ENCODE peak calls at places on chromosomes 7 and 10, in seven cellular contexts. I is IMR-90, E is H1, A is GM12878, S is SK-N-SH, D is HepG2, L is K562. G is an unnamed sample.
A peak's percentile ranks its signal among the peaks of the same experiment; 100 is the strongest.

GRCh38 chr10:9004736-9005135 is 950.2 kb downstream of the GATA3 start:
- DNase-seq in E (no peak), D (no peak), A (no peak), I (no peak), S (no peak), L (no peak), G (no peak)

GRCh38 chr10:14099885-14100284 is 230.8 kb downstream of the FRMD4A start:
- DNase-seq in A (no peak), E (no peak), S (no peak), L (no peak), I (no peak), D (no peak), G (no peak)

GRCh38 chr7:33392143-33392542 is 262.8 kb downstream of the BBS9 start:
- DNase-seq in D (no peak), S (no peak), A (no peak), E (no peak), I (no peak), L (no peak), G (no peak)

GRCh38 chr10:86211691-86212390 is 154.8 kb downstream of the GRID1 start:
- DNase-seq in E (no peak), S (no peak), L (no peak), D (no peak), A (no peak), I (no peak), G (no peak)

GRCh38 chr10:30447125-30447799 is 13.3 kb downstream of the MAP3K8 start:
- DNase-seq in L (no peak), A (no peak), D (no peak), I (peak; percentile 95), E (no peak), S (no peak), G (no peak)

GRCh38 chr7:2663121-2663886 is 24.7 kb upstream of the AMZ1 start:
- DNase-seq in I (no peak), E (no peak), S (peak; percentile 63), L (no peak), A (no peak), D (peak; percentile 64), G (no peak)

GRCh38 chr7:101968720-101969466 is 151.5 kb downstream of the CUX1 start:
- DNase-seq in L (no peak), A (no peak), D (no peak), S (peak; percentile 67), E (no peak), I (no peak), G (no peak)

GRCh38 chr10:30038961-30039536 is 20.3 kb downstream of the JCAD start:
- DNase-seq in E (no peak), L (no peak), S (no peak), A (no peak), D (no peak), I (no peak), G (no peak)

GRCh38 chr7:50745336-50745735 is 37.4 kb downstream of the GRB10 start:
- DNase-seq in A (no peak), I (no peak), E (no peak), S (no peak), L (no peak), D (no peak), G (no peak)

GRCh38 chr10:70619271-70620019 is 16.9 kb upstream of the PRF1 start:
- DNase-seq in I (peak; percentile 29), S (no peak), E (no peak), D (no peak), L (peak; percentile 86), A (no peak), G (peak; percentile 45)

GRCh38 chr10:131729938-131730660 is 170.7 kb upstream of the PPP2R2D start:
- DNase-seq in D (no peak), A (no peak), E (no peak), L (no peak), S (no peak), I (no peak), G (no peak)

GRCh38 chr7:5780801-5781496 is 514 bp downstream of the RNF216 start:
- DNase-seq in D (no peak), S (peak; percentile 90), L (no peak), E (no peak), I (no peak), A (no peak), G (no peak)

GRCh38 chr7:17696422-17696821 is 243.9 kb downstream of the SNX13 start:
- DNase-seq in E (no peak), L (no peak), S (no peak), A (no peak), D (peak; percentile 46), I (peak; percentile 87), G (peak; percentile 93)

GRCh38 chr10:7525314-7526016 is 114.6 kb upstream of the SFMBT2 start:
- DNase-seq in D (peak; percentile 71), L (peak; percentile 67), I (peak; percentile 66), S (peak; percentile 83), A (peak; percentile 64), E (no peak), G (peak; percentile 64)

GRCh38 chr10:133088524-133089460 is 1.1 kb downstream of the ADGRA1 start:
- DNase-seq in E (no peak), I (no peak), L (no peak), D (peak; percentile 8), S (peak; percentile 52), A (no peak), G (no peak)

GRCh38 chr7:93626869-93627268 is 52.3 kb upstream of the CALCR start:
- DNase-seq in D (no peak), I (no peak), S (no peak), A (no peak), E (no peak), L (no peak), G (no peak)
- TF ChIP-seq RFX5 in D (no peak), I (no peak), S (no peak), A (no peak), E (no peak), L (no peak), G (no peak)

GRCh38 chr7:150406311-150406564 is 27.1 kb downstream of the ZNF775 start:
- DNase-seq in A (no peak), D (no peak), L (no peak), E (no peak), S (no peak), I (no peak), G (no peak)

GRCh38 chr7:150406565-150407421 is 27.7 kb downstream of the ZNF775 start:
- DNase-seq in E (no peak), A (peak; percentile 86), I (peak; percentile 10), L (no peak), S (no peak), D (peak; percentile 80), G (no peak)

GRCh38 chr7:150404172-150404784 is 25.1 kb downstream of the ZNF775 start:
- DNase-seq in D (no peak), S (no peak), I (no peak), E (no peak), A (no peak), L (no peak), G (no peak)

GRCh38 chr7:150404785-150405583 is 25.9 kb downstream of the ZNF775 start:
- DNase-seq in D (peak; percentile 75), I (peak; percentile 85), A (no peak), L (peak; percentile 98), S (peak; percentile 100), E (no peak), G (peak; percentile 84)

DNA sequence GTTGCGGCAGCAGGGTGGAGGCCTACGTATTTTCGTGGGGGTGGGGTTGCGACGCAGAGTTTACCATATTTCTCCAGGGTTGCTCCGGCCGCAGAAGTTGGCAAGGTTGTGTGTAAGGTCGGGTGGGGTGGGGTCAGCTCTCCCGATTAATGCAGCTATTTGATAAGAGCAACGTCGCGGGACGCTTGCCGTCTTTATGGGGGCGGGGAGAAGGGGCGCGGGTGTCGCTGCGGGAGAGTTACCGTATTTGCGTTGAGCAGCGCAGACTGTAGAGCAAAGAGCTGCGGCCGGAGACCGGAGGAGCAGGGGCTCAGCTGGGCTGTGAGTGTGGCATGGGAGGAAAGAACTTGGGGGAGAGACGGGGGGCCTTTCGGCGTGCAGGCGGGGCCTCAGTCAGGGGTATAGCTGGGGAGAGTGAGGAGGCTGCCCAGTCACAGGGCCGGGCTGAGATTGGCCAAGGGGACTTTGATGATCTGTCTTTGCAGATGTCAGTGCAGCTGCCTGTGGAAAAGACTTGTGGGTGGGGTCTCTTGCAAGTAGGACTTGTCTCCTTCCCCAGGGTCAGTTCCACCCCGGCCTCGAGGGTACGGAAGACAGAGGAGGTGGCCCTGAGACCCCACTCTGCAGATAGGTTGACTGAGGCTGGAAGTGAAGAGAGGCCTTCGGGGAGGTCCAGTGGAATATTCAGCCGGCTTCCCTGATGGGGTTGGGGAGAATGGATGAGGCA is 26.6 kb downstream of the ZNF775 start:
- DNase-seq in L (peak; percentile 71), A (no peak), S (peak; percentile 85), E (no peak), D (no peak), I (peak; percentile 27), G (peak; percentile 51)
- TF ChIP-seq RFX5 in L (no peak), A (no peak), S (no peak), E (no peak), D (no peak), I (no peak), G (no peak)

DNA sequence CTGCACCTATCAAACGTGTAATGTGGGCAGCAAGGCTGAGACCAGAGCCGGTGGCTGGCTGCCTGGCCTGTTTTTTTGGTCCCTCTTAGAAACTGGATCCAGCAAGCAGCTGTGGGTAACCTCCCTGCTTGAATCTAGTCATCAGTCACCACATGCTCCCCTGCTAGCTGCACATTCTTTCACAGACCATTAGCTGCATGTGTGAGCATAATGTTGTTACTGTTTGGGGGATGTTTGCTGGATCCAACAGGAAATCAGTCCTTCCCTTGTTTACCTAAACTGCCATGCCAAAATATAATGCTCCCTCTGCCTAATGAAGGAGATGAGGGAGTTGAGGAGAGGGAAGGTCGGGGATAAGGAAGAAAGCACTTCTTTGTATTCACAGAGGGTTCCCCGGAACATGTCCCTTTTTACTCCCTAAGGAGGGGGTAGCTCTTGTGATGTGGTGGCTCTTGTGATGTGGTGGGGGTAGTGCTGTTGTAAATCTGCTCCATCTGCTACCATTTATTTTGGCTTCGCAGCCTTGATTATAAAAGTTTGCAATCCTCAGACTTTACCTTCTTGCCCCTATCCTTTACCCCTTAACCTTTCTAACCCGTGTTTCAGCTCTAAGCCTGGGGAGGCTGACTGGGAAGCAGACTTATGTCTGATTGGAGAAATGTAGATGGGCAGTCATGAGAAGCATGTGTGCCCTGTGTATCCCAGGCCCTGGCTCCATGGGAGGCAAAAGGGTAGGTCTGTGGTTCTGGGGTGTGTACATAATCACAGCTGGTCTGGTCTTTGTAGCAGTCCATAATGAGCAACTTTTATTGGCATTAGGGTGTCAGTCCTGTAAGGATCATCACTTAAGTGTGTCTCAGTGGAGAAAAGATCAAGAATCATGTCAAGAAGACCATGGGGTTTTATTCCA is 20.8 kb downstream of the LOXL4 start:
- DNase-seq in D (no peak), I (peak; percentile 84), S (no peak), A (no peak), L (no peak), E (no peak), G (no peak)
- TF ChIP-seq RFX5 in D (no peak), I (peak; percentile 59), S (no peak), A (no peak), L (no peak), E (no peak), G (no peak)

GRCh38 chr7:88309845-88310244 is 3.2 kb upstream of the STEAP4 start:
- DNase-seq in A (no peak), L (no peak), D (no peak), E (no peak), I (no peak), S (no peak), G (no peak)

GRCh38 chr7:88314092-88314491 is 7.4 kb upstream of the STEAP4 start:
- DNase-seq in L (no peak), A (no peak), I (no peak), S (no peak), D (no peak), E (no peak), G (no peak)

GRCh38 chr7:88310950-88311674 is 4.4 kb upstream of the STEAP4 start:
- DNase-seq in S (no peak), E (no peak), I (no peak), D (no peak), A (no peak), L (peak; percentile 10), G (no peak)

GRCh38 chr7:88311675-88312036 is 5.0 kb upstream of the STEAP4 start:
- DNase-seq in D (no peak), E (no peak), I (no peak), S (no peak), L (no peak), A (no peak), G (no peak)

GRCh38 chr7:88312061-88312663 is 5.5 kb upstream of the STEAP4 start:
- DNase-seq in A (no peak), S (no peak), E (no peak), I (no peak), L (no peak), D (no peak), G (no peak)
- TF ChIP-seq RFX5 in A (no peak), S (no peak), E (no peak), I (no peak), L (no peak), D (no peak), G (no peak)

G was measured in A549.